ENCODE peak calls at places on chromosomes 5 and 9, in five cellular contexts. One of them, this sample, is unnamed.
A peak's percentile ranks its signal among the peaks of the same experiment; 100 is the strongest.

GRCh38 chr5:141811287-141812155 is 66.7 kb downstream of the PCDH1 start:
- DNase-seq in IMR-90: no peak
- DNase-seq in A549: peak; percentile 62
- DNase-seq in spleen: peak; percentile 73
- DNase-seq in A673: peak; percentile 39
- DNase-seq in this sample: no peak

GRCh38 chr9:128703616-128704355 is 1.5 kb downstream of the PKN3 start:
- DNase-seq in IMR-90: no peak
- DNase-seq in A549: no peak
- DNase-seq in spleen: peak; percentile 76
- DNase-seq in A673: no peak
- DNase-seq in this sample: no peak

GRCh38 chr9:126149661-126150060 is 177.0 kb upstream of the MVB12B start:
- DNase-seq in IMR-90: no peak
- DNase-seq in A549: no peak
- DNase-seq in spleen: peak; percentile 18
- DNase-seq in A673: no peak
- DNase-seq in this sample: no peak

GRCh38 chr5:98349990-98350365 is 423.5 kb upstream of the RGMB start:
- DNase-seq in IMR-90: no peak
- DNase-seq in A549: no peak
- DNase-seq in spleen: no peak
- DNase-seq in A673: no peak
- DNase-seq in this sample: no peak

GRCh38 chr9:14209399-14209990 is 104.4 kb downstream of the NFIB start:
- DNase-seq in IMR-90: no peak
- DNase-seq in A549: no peak
- DNase-seq in spleen: no peak
- DNase-seq in A673: peak; percentile 72
- DNase-seq in this sample: no peak

GRCh38 chr9:98356326-98356725 is 100.9 kb upstream of the TBC1D2 start:
- DNase-seq in IMR-90: peak; percentile 64
- DNase-seq in A549: no peak
- DNase-seq in spleen: no peak
- DNase-seq in A673: no peak
- DNase-seq in this sample: peak; percentile 91

GRCh38 chr9:16726718-16727451 is 143.6 kb downstream of the BNC2 start:
- DNase-seq in IMR-90: peak; percentile 83
- DNase-seq in A549: peak; percentile 63
- DNase-seq in spleen: peak; percentile 78
- DNase-seq in A673: peak; percentile 64
- DNase-seq in this sample: peak; percentile 94

GRCh38 chr9:4596165-4596922 is 65.8 kb upstream of the PLPP6 start:
- DNase-seq in IMR-90: no peak
- DNase-seq in A549: no peak
- DNase-seq in spleen: no peak
- DNase-seq in A673: no peak
- DNase-seq in this sample: no peak

GRCh38 chr9:109473329-109473728 is 24.8 kb downstream of the PTPN3 start:
- DNase-seq in IMR-90: no peak
- DNase-seq in A549: no peak
- DNase-seq in spleen: no peak
- DNase-seq in A673: no peak
- DNase-seq in this sample: no peak

GRCh38 chr9:85404911-85405580 is 336.7 kb downstream of the AGTPBP1 start:
- DNase-seq in IMR-90: no peak
- DNase-seq in A549: no peak
- DNase-seq in spleen: no peak
- DNase-seq in A673: no peak
- DNase-seq in this sample: no peak

GRCh38 chr5:5321137-5321536 is 101.3 kb upstream of the ICE1 start:
- DNase-seq in IMR-90: no peak
- DNase-seq in A549: no peak
- DNase-seq in spleen: no peak
- DNase-seq in A673: no peak
- DNase-seq in this sample: no peak

GRCh38 chr9:131276891-131277672 is 772 bp upstream of the FAM78A start:
- DNase-seq in IMR-90: no peak
- DNase-seq in A549: no peak
- DNase-seq in spleen: peak; percentile 91
- DNase-seq in A673: no peak
- DNase-seq in this sample: no peak

GRCh38 chr9:129910628-129911567 is 75.6 kb downstream of the USP20 start:
- DNase-seq in IMR-90: peak; percentile 100
- DNase-seq in A549: peak; percentile 60
- DNase-seq in spleen: no peak
- DNase-seq in A673: peak; percentile 58
- DNase-seq in this sample: peak; percentile 100

GRCh38 chr5:112977440-112977861 is 853 bp downstream of the DCP2 start:
- DNase-seq in IMR-90: no peak
- DNase-seq in A549: no peak
- DNase-seq in spleen: no peak
- DNase-seq in A673: peak; percentile 19
- DNase-seq in this sample: peak; percentile 28

GRCh38 chr9:91060520-91061343 is 259.1 kb downstream of the SYK start:
- DNase-seq in IMR-90: peak; percentile 99
- DNase-seq in A549: peak; percentile 80
- DNase-seq in spleen: no peak
- DNase-seq in A673: no peak
- DNase-seq in this sample: peak; percentile 98

GRCh38 chr5:91864902-91865420 is 481.8 kb upstream of the ARRDC3 start:
- DNase-seq in IMR-90: no peak
- DNase-seq in A549: no peak
- DNase-seq in spleen: no peak
- DNase-seq in A673: peak; percentile 41
- DNase-seq in this sample: no peak

GRCh38 chr9:37906312-37907239 is 2.6 kb upstream of the SLC25A51 start:
- DNase-seq in IMR-90: no peak
- DNase-seq in A549: no peak
- DNase-seq in spleen: peak; percentile 49
- DNase-seq in A673: no peak
- DNase-seq in this sample: no peak

GRCh38 chr5:33588654-33589372 is 148.0 kb downstream of the TARS1 start:
- DNase-seq in IMR-90: no peak
- DNase-seq in A549: peak; percentile 21
- DNase-seq in spleen: no peak
- DNase-seq in A673: peak; percentile 72
- DNase-seq in this sample: peak; percentile 8

GRCh38 chr5:124906339-124907097 is 160.1 kb upstream of the ZNF608 start:
- DNase-seq in IMR-90: peak; percentile 79
- DNase-seq in A549: no peak
- DNase-seq in spleen: no peak
- DNase-seq in A673: peak; percentile 62
- DNase-seq in this sample: peak; percentile 94

GRCh38 chr9:78695521-78695920 is 398.6 kb downstream of the PSAT1 start:
- DNase-seq in IMR-90: no peak
- DNase-seq in A549: no peak
- DNase-seq in spleen: peak; percentile 77
- DNase-seq in A673: no peak
- DNase-seq in this sample: no peak

GRCh38 chr5:124797665-124798087 is 51.2 kb upstream of the ZNF608 start:
- DNase-seq in IMR-90: no peak
- DNase-seq in A549: no peak
- DNase-seq in spleen: no peak
- DNase-seq in A673: no peak
- DNase-seq in this sample: no peak

GRCh38 chr5:157607371-157608161 is 32.0 kb upstream of the ADAM19 start:
- DNase-seq in IMR-90: peak; percentile 85
- DNase-seq in A549: peak; percentile 12
- DNase-seq in spleen: no peak
- DNase-seq in A673: no peak
- DNase-seq in this sample: peak; percentile 28

GRCh38 chr5:179314606-179315355 is 30.5 kb downstream of the ADAMTS2 start:
- DNase-seq in IMR-90: no peak
- DNase-seq in A549: no peak
- DNase-seq in spleen: peak; percentile 22
- DNase-seq in A673: no peak
- DNase-seq in this sample: no peak

GRCh38 chr9:91744114-91744513 is 205.9 kb downstream of the ROR2 start:
- DNase-seq in IMR-90: no peak
- DNase-seq in A549: no peak
- DNase-seq in spleen: no peak
- DNase-seq in A673: no peak
- DNase-seq in this sample: no peak

GRCh38 chr5:79240561-79240960 is 4.6 kb downstream of the JMY start:
- DNase-seq in IMR-90: no peak
- DNase-seq in A549: no peak
- DNase-seq in spleen: no peak
- DNase-seq in A673: no peak
- DNase-seq in this sample: no peak

GRCh38 chr5:38938424-38938823 is 92.6 kb downstream of the OSMR start:
- DNase-seq in IMR-90: peak; percentile 70
- DNase-seq in A549: no peak
- DNase-seq in spleen: no peak
- DNase-seq in A673: no peak
- DNase-seq in this sample: peak; percentile 26

GRCh38 chr5:151764801-151765200 is 6.4 kb upstream of the ATOX1 start:
- DNase-seq in IMR-90: no peak
- DNase-seq in A549: no peak
- DNase-seq in spleen: no peak
- DNase-seq in A673: no peak
- DNase-seq in this sample: no peak

GRCh38 chr5:149962040-149962439 is 1.5 kb downstream of the SLC26A2 start:
- DNase-seq in IMR-90: peak; percentile 68
- DNase-seq in A549: peak; percentile 80
- DNase-seq in spleen: no peak
- DNase-seq in A673: peak; percentile 78
- DNase-seq in this sample: peak; percentile 79

GRCh38 chr9:93081081-93081529 is 14.9 kb upstream of the CARD19 start:
- DNase-seq in IMR-90: no peak
- DNase-seq in A549: no peak
- DNase-seq in spleen: peak; percentile 19
- DNase-seq in A673: no peak
- DNase-seq in this sample: peak; percentile 68

GRCh38 chr5:60487466-60487865 is 212.5 kb downstream of the DEPDC1B start:
- DNase-seq in IMR-90: no peak
- DNase-seq in A549: no peak
- DNase-seq in spleen: no peak
- DNase-seq in A673: no peak
- DNase-seq in this sample: no peak

GRCh38 chr9:135590486-135591079 is 29.0 kb downstream of the PAEP start:
- DNase-seq in IMR-90: no peak
- DNase-seq in A549: no peak
- DNase-seq in spleen: peak; percentile 61
- DNase-seq in A673: no peak
- DNase-seq in this sample: no peak

DNA sequence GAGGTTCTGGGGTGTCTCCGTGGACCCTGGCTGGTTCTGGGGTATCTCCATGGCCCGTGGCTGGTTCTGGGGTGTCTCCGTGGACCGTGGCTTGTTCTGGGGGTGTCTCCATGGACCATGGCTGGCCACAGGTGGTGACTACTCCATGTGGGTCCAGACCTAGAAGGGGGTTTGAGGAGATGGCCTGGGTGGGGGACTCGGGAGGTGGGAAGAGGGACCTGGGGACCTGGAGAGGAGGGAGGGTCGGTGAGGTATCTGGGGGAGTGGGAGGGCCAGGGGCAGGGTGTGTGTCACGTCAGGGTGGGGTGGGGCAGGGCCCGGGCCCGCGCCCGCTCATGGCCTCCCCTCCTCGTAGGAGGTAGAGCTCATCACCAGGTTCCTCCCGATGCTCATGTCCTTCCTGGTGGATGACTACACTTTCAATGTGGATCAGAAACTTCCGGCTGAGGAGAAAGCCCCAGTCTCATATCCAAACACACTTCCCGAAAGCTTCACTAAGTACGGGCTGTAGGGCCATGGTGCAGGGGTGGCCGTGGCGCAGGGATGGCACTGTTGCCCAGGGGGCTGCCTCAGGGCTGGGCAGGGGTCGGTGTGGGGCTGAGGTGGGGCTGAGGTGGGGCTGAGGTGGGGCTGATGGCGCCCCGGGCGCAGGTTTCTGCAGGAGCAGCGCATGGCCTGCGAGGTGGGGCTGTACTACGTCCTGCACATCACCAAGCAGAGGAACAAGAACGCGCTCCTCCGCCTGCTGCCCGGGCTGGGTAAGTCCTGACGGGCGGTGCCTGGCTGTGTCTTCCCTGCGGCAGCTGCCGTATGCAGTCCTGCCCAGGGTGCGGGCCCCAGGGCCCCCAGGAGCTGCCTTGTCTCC is 10.7 kb upstream of the TOR4A start:
- DNase-seq in IMR-90: no peak
- DNase-seq in A549: no peak
- DNase-seq in spleen: peak; percentile 78
- DNase-seq in A673: no peak
- DNase-seq in this sample: no peak
- H3K4me3 ChIP-seq in IMR-90: no peak overlapping the region
- H3K4me3 ChIP-seq in A549: no peak overlapping the region
- H3K4me3 ChIP-seq in spleen: no peak overlapping the region
- H3K4me3 ChIP-seq in A673: no peak overlapping the region
- H3K4me3 ChIP-seq in this sample: no peak overlapping the region

GRCh38 chr5:7589800-7590199 is 193.9 kb downstream of the ADCY2 start:
- DNase-seq in IMR-90: no peak
- DNase-seq in A549: no peak
- DNase-seq in spleen: no peak
- DNase-seq in A673: no peak
- DNase-seq in this sample: no peak

GRCh38 chr5:7597058-7597457 is 201.1 kb downstream of the ADCY2 start:
- DNase-seq in IMR-90: no peak
- DNase-seq in A549: no peak
- DNase-seq in spleen: no peak
- DNase-seq in A673: no peak
- DNase-seq in this sample: no peak

GRCh38 chr5:7592910-7593309 is 197.0 kb downstream of the ADCY2 start:
- DNase-seq in IMR-90: no peak
- DNase-seq in A549: no peak
- DNase-seq in spleen: no peak
- DNase-seq in A673: peak; percentile 23
- DNase-seq in this sample: no peak
- TF ChIP-seq CTCF in IMR-90: no peak
- TF ChIP-seq CTCF in A549: peak; percentile 27
- TF ChIP-seq CTCF in spleen: no peak
- TF ChIP-seq CTCF in A673: peak; percentile 63
- TF ChIP-seq CTCF in this sample: no peak

GRCh38 chr9:136711751-136712689 is at the start of gene DIPK1B:
- DNase-seq in IMR-90: no peak
- DNase-seq in A549: no peak
- DNase-seq in spleen: peak; percentile 79
- DNase-seq in A673: peak; percentile 70
- DNase-seq in this sample: no peak

GRCh38 chr9:136714876-136715239 is 2.5 kb downstream of the DIPK1B start:
- DNase-seq in IMR-90: no peak
- DNase-seq in A549: no peak
- DNase-seq in spleen: peak; percentile 79
- DNase-seq in A673: no peak
- DNase-seq in this sample: no peak

GRCh38 chr9:136712690-136713554 is 550 bp downstream of the DIPK1B start:
- DNase-seq in IMR-90: no peak
- DNase-seq in A549: no peak
- DNase-seq in spleen: peak; percentile 77
- DNase-seq in A673: no peak
- DNase-seq in this sample: no peak

GRCh38 chr9:136713555-136713949 is 1.2 kb downstream of the DIPK1B start:
- DNase-seq in IMR-90: no peak
- DNase-seq in A549: no peak
- DNase-seq in spleen: no peak
- DNase-seq in A673: peak; percentile 53
- DNase-seq in this sample: peak; percentile 43

GRCh38 chr9:136714096-136714875 is 1.9 kb downstream of the DIPK1B start:
- DNase-seq in IMR-90: no peak
- DNase-seq in A549: no peak
- DNase-seq in spleen: peak; percentile 86
- DNase-seq in A673: no peak
- DNase-seq in this sample: peak; percentile 56
- H3K4me3 ChIP-seq in IMR-90: no peak overlapping the region
- H3K4me3 ChIP-seq in A549: no peak overlapping the region
- H3K4me3 ChIP-seq in spleen: no peak overlapping the region
- H3K4me3 ChIP-seq in A673: peak overlapping the region; percentile 84
- H3K4me3 ChIP-seq in this sample: no peak overlapping the region

GRCh38 chr5:171542504-171543150 is 123.2 kb downstream of the FGF18 start:
- DNase-seq in IMR-90: no peak
- DNase-seq in A549: no peak
- DNase-seq in spleen: no peak
- DNase-seq in A673: no peak
- DNase-seq in this sample: no peak
- TF ChIP-seq CTCF in IMR-90: no peak
- TF ChIP-seq CTCF in A549: no peak
- TF ChIP-seq CTCF in spleen: no peak
- TF ChIP-seq CTCF in A673: no peak
- TF ChIP-seq CTCF in this sample: no peak

This sample was measured in cardiac fibroblast.